ENCODE peak calls at places on chromosomes 13 and 19, in four cellular contexts. A is mesendoderm, W is neuronal stem cell, B is trophoblast cell. J is an unnamed sample.

GRCh38 chr13:84137292-84137691 is 255.0 kb upstream of the SLITRK1 start:
- DNase-seq in A (no peak), W (no peak), B (no peak), J (peak)

GRCh38 chr19:55285225-55285890 is 1.6 kb downstream of the BRSK1 start:
- DNase-seq in A (no peak), W (no peak), B (no peak), J (no peak)

GRCh38 chr13:43285891-43286602 is 262.7 kb downstream of the DNAJC15 start:
- DNase-seq in A (no peak), W (no peak), B (no peak), J (no peak)

GRCh38 chr19:19817357-19817756 is 4.2 kb downstream of the ZNF506 start:
- DNase-seq in A (peak), W (no peak), B (no peak), J (no peak)

GRCh38 chr13:109743706-109744453 is 42.5 kb downstream of the IRS2 start:
- DNase-seq in A (peak), W (no peak), B (peak), J (peak)

GRCh38 chr19:53193534-53194222 is 520 bp upstream of the ZNF665 start:
- DNase-seq in A (no peak), W (no peak), B (no peak), J (no peak)

GRCh38 chr19:48403606-48404005 is 10.1 kb downstream of the GRIN2D start:
- DNase-seq in A (peak), W (no peak), B (peak), J (peak)

GRCh38 chr13:37109080-37109678 is 3.7 kb upstream of the CSNK1A1L start:
- DNase-seq in A (peak), W (peak), B (peak), J (peak)

GRCh38 chr13:94329277-94329676 is 150.2 kb downstream of the DCT start:
- DNase-seq in A (no peak), W (no peak), B (no peak), J (peak)

GRCh38 chr13:30181856-30182651 is 125.3 kb downstream of the KATNAL1 start:
- DNase-seq in A (peak), W (no peak), B (no peak), J (no peak)

GRCh38 chr19:29687897-29688728 is 22.9 kb downstream of the PLEKHF1 start:
- DNase-seq in A (no peak), W (no peak), B (peak), J (peak)

GRCh38 chr13:76939215-76939614 is 9.1 kb upstream of the ACOD1 start:
- DNase-seq in A (no peak), W (no peak), B (peak), J (peak)

GRCh38 chr13:76936736-76937135 is 11.6 kb upstream of the ACOD1 start:
- DNase-seq in A (no peak), W (no peak), B (peak), J (no peak)

GRCh38 chr13:76942363-76942762 is 5.9 kb upstream of the ACOD1 start:
- DNase-seq in A (no peak), W (no peak), B (no peak), J (no peak)

GRCh38 chr13:76934671-76935070 is 13.6 kb upstream of the ACOD1 start:
- DNase-seq in A (peak), W (no peak), B (no peak), J (no peak)

GRCh38 chr13:76937416-76937815 is 10.9 kb upstream of the ACOD1 start:
- DNase-seq in A (no peak), W (no peak), B (peak), J (peak)
- H2BK5ac ChIP-seq in A (no peak), W (no peak), B (no peak), J (no peak)

GRCh38 chr13:33487575-33488243 is 202.2 kb upstream of the STARD13 start:
- DNase-seq in A (peak), W (no peak), B (peak), J (peak)

GRCh38 chr13:33489563-33489962 is 204.0 kb upstream of the STARD13 start:
- DNase-seq in A (peak), W (no peak), B (no peak), J (no peak)

GRCh38 chr13:33494596-33495214 is 209.2 kb upstream of the STARD13 start:
- DNase-seq in A (peak), W (no peak), B (peak), J (peak)

GRCh38 chr13:33493672-33494365 is 208.3 kb upstream of the STARD13 start:
- DNase-seq in A (no peak), W (no peak), B (no peak), J (no peak)

DNA sequence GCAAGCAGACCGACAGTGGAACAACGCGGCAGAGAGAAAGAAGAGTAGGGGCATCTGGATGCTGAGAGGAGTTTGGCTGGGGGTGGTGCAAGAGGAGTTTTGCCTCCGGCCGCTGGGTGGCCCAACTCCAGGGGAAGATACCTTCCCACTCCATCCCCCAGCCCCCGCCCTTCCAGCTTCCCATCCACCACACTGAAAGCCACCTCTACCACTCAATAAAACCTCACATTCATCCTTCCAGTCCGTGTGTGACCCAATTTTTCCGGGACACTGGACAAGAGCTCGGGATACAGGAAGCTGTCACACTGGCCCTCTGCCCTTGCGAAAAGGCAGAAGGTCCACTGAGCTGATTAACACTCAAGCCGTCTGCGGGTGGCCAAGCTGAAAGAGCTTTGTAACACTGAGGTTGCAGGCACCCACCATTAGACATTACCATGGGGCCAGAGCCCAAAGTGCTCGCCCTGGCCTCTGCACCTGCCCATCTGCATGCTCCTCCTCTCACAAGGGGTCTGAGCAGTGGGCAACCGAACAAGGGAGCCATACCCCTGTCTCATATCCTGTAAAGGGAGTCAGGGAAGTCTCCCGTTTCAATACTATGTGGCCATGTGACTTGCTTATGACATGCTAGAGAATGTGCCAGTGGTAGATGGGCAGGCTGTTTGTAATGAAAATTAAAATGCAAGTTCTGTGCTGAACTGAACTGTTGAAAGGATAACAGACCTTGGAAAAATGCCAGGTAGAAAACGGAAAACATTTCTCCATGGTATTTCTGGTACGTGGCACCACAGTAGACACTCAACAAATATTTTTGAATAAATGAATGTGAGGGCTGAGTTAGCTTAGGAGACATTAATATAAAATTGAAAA is 205.1 kb upstream of the STARD13 start:
- DNase-seq in A (peak), W (peak), B (no peak), J (no peak)
- H2BK5ac ChIP-seq in A (peak), W (no peak), B (no peak), J (no peak)

GRCh38 chr13:113429608-113429985 is 23.7 kb downstream of the ADPRHL1 start:
- DNase-seq in A (no peak), W (no peak), B (no peak), J (no peak)
- H2BK5ac ChIP-seq in A (no peak), W (no peak), B (no peak), J (no peak)

DNA sequence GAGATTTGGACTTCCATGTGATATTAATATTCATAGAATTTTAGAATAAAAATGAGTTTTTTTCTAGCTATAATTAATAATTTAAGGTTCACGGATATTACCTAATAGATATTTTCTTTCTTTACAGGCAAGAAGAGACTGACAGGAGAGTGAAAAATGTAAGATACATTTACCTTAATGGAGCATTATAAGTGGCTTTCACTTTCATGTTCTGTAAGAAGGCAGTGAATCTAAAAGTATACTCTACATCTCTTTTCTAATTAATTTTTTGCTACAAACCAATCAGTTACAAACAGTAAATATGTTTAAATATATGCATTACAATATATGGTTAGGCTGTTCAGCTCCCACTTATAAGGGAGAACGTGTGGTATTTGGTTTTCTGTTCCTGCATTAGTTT is 159.1 kb downstream of the LMO7 start:
- DNase-seq in A (no peak), W (no peak), B (no peak), J (no peak)
- H2BK5ac ChIP-seq in A (no peak), W (no peak), B (no peak), J (no peak)

GRCh38 chr13:28314879-28315278 is 176.5 kb downstream of the PAN3 start:
- DNase-seq in A (no peak), W (no peak), B (no peak), J (no peak)
- H2BK5ac ChIP-seq in A (no peak), W (no peak), B (no peak), J (no peak)

GRCh38 chr19:17847538-17848366 is at the start of gene JAK3:
- DNase-seq in A (peak), W (peak), B (peak), J (peak)
- H2BK5ac ChIP-seq in A (no peak), W (peak), B (no peak), J (no peak)

GRCh38 chr19:869245-870177 is 10.0 kb downstream of the CFD start:
- DNase-seq in A (peak), W (no peak), B (peak), J (peak)
- H2BK5ac ChIP-seq in A (no peak), W (no peak), B (no peak), J (no peak)